ENCODE peak calls at places on chromosome 10, in nine cellular contexts. X is type B pancreatic cell, V is RWPE1, M is neural crest cell, N is HFFc6, K is GM12864, J is endodermal cell, L is GM23338, I is heart left ventricle. D is an unnamed sample.
A peak's percentile ranks its signal among the peaks of the same experiment; 100 is the strongest.

GRCh38 chr10:102281103-102281502 is 35.8 kb downstream of the GBF1 start:
- DNase-seq in K (no peak), L (no peak), V (no peak), I (no peak), M (no peak), J (no peak), X (no peak), N (no peak), D (peak; percentile 7)

GRCh38 chr10:63058236-63058635 is 74.9 kb upstream of the NRBF2 start:
- DNase-seq in X (no peak), V (no peak), K (no peak), L (no peak), I (no peak), N (no peak), M (peak; percentile 20), J (no peak), D (no peak)

GRCh38 chr10:108348215-108348614 is 1183.7 kb upstream of the SORCS1 start:
- DNase-seq in X (no peak), L (no peak), N (no peak), M (no peak), J (no peak), V (no peak), I (no peak), K (no peak), D (no peak)

GRCh38 chr10:34996843-34997242 is 93.3 kb downstream of the CUL2 start:
- DNase-seq in I (no peak), N (no peak), L (no peak), K (no peak), M (no peak), V (no peak), X (no peak), J (no peak), D (peak; percentile 44)

GRCh38 chr10:130550952-130551674 is 414.9 kb downstream of the GLRX3 start:
- DNase-seq in M (no peak), K (no peak), V (no peak), L (no peak), I (no peak), J (no peak), N (no peak), X (no peak), D (no peak)

GRCh38 chr10:4501306-4501705 is 324.7 kb upstream of the AKR1E2 start:
- DNase-seq in N (no peak), V (no peak), K (no peak), X (no peak), J (no peak), L (no peak), M (no peak), I (no peak), D (no peak)

GRCh38 chr10:31920538-31920937 is 8.1 kb downstream of the ARHGAP12 start:
- DNase-seq in X (no peak), I (no peak), N (no peak), K (no peak), L (no peak), M (no peak), J (no peak), V (no peak), D (no peak)

GRCh38 chr10:28375399-28376354 is 72.8 kb upstream of the MPP7 start:
- DNase-seq in K (no peak), I (no peak), X (no peak), L (peak; percentile 36), N (peak; percentile 11), M (no peak), J (no peak), V (peak; percentile 72), D (no peak)

DNA sequence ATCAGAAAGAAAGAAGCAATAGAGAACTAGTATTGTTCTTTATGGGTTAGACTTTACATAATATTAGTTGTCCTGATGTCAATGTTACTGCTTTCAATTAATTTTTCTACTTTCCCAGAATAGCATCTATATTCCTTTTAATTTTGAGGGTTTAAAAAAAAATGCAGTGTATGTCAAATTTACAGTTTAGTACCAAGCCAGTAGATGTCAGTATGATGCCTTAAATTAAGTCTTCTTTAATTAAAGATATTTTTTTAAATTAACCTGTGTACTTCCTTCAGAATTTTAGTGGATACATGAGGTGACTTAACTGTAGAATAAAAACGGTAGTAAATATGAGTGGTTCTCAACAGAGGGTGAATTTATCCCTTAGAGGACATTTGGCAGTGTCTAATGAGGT is 35.2 kb upstream of the STOX1 start:
- DNase-seq in J (no peak), K (no peak), L (peak; percentile 11), M (no peak), N (no peak), I (no peak), V (no peak), X (no peak), D (no peak)
- TF ChIP-seq CTCF in J (peak; percentile 57), K (no peak), L (no peak), M (peak; percentile 53), N (peak; percentile 71), I (peak; percentile 18), V (peak; percentile 11), X (peak; percentile 52), D (peak; percentile 49)

DNA sequence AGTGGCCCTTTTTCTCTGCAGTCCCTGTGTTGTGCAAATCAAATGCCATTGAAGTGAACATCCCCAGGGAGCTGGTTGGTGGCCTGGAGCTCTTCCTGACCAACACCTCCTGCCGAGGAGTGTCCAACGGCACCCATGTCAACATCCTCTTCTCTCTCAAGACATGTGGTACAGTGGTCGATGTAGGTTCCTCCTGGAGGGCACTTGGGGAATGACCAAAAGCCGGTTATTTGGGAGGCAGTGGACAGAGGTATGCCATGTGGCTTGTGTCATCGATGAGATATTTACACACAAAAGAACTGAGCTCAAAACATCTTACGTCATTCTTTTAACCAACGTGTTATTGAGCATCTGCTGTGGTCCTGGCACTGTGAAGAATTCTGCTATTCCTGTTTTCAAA is 19.7 kb downstream of the OIT3 start:
- DNase-seq in L (peak; percentile 48), M (no peak), V (no peak), I (no peak), J (peak; percentile 54), N (no peak), K (no peak), X (no peak), D (no peak)
- TF ChIP-seq CTCF in L (no peak), M (no peak), V (no peak), I (no peak), J (peak; percentile 46), N (no peak), K (no peak), X (peak; percentile 18), D (no peak)

GRCh38 chr10:112311481-112311880 is 28.3 kb downstream of the TECTB start:
- DNase-seq in J (no peak), X (no peak), I (no peak), V (no peak), N (no peak), M (no peak), K (no peak), L (no peak), D (no peak)

GRCh38 chr10:112304460-112304859 is 21.3 kb downstream of the TECTB start:
- DNase-seq in N (peak; percentile 20), I (no peak), K (no peak), J (no peak), V (no peak), X (no peak), L (no peak), M (no peak), D (no peak)

GRCh38 chr10:112313234-112313633 is 30.0 kb downstream of the TECTB start:
- DNase-seq in L (no peak), J (no peak), I (no peak), M (no peak), N (no peak), K (no peak), X (no peak), V (no peak), D (no peak)

GRCh38 chr10:112303528-112303927 is 20.3 kb downstream of the TECTB start:
- DNase-seq in N (no peak), V (no peak), M (no peak), L (no peak), K (no peak), I (no peak), J (no peak), X (no peak), D (no peak)

GRCh38 chr10:112307631-112308502 is 24.7 kb downstream of the TECTB start:
- DNase-seq in V (peak; percentile 73), L (peak; percentile 89), N (peak; percentile 40), K (no peak), J (peak; percentile 89), I (peak; percentile 35), M (peak; percentile 28), X (no peak), D (no peak)
- TF ChIP-seq CTCF in V (peak; percentile 44), L (peak; percentile 91), N (peak; percentile 95), K (peak; percentile 88), J (peak; percentile 98), I (peak; percentile 59), M (peak; percentile 77), X (peak; percentile 78), D (peak; percentile 60)

GRCh38 chr10:47156873-47157272 is 143.1 kb upstream of the GDF10 start:
- DNase-seq in M (no peak), X (no peak), K (no peak), J (no peak), L (no peak), N (no peak), I (no peak), V (no peak), D (peak; percentile 54)

GRCh38 chr10:47151880-47152279 is 148.1 kb upstream of the GDF10 start:
- DNase-seq in J (no peak), V (no peak), N (no peak), K (no peak), I (no peak), M (no peak), X (no peak), L (no peak), D (no peak)

GRCh38 chr10:47154762-47155161 is 145.2 kb upstream of the GDF10 start:
- DNase-seq in V (no peak), J (no peak), L (no peak), N (no peak), K (no peak), M (no peak), X (no peak), I (no peak), D (no peak)

GRCh38 chr10:47150581-47150980 is 149.4 kb upstream of the GDF10 start:
- DNase-seq in L (no peak), J (no peak), I (no peak), V (no peak), N (no peak), X (no peak), M (no peak), K (no peak), D (peak; percentile 62)

GRCh38 chr10:47152861-47153349 is 147.1 kb upstream of the GDF10 start:
- DNase-seq in V (peak; percentile 51), X (no peak), M (no peak), L (peak; percentile 44), N (peak; percentile 27), J (no peak), K (no peak), I (no peak), D (no peak)
- TF ChIP-seq CTCF in V (peak; percentile 22), X (peak; percentile 68), M (peak; percentile 56), L (peak; percentile 13), N (peak; percentile 82), J (peak; percentile 69), K (peak; percentile 43), I (no peak), D (peak; percentile 19)

D was measured in osteocyte.